ENCODE peak calls at places on chromosomes 1 and 21, in four cellular contexts. B, L, X and N are unnamed samples. For H3K36me3, the result is how much of the 10 kb centered on the place peaks cover.

GRCh38 chr21:39663742-39664492 is 51.2 kb downstream of the B3GALT5 start:
- DNase-seq in X (no peak), L (no peak), B (no peak), N (no peak)

GRCh38 chr1:158022554-158023278 is 29.3 kb downstream of the KIRREL1 start:
- DNase-seq in X (no peak), B (no peak), L (no peak), N (no peak)

GRCh38 chr1:153565529-153566374 is at the start of gene S100A2:
- DNase-seq in X (peak), L (peak), B (no peak), N (peak)

GRCh38 chr1:80258659-80259058 is 1252.1 kb upstream of the ADGRL4 start:
- DNase-seq in B (no peak), L (no peak), X (no peak), N (peak)

GRCh38 chr1:20187103-20187812 is 940 bp upstream of the PLA2G2C start:
- DNase-seq in X (no peak), L (no peak), B (no peak), N (no peak)

GRCh38 chr21:44867999-44868700 is 5.3 kb downstream of the PTTG1IP start:
- DNase-seq in B (no peak), L (no peak), X (no peak), N (no peak)

GRCh38 chr21:26443867-26444266 is 129.2 kb downstream of the CYYR1 start:
- DNase-seq in L (peak), B (no peak), X (no peak), N (no peak)

GRCh38 chr1:1582970-1583666 is 8.5 kb upstream of the SSU72 start:
- DNase-seq in B (no peak), X (no peak), L (no peak), N (no peak)

GRCh38 chr1:73765551-73766233 is 432.3 kb downstream of the LRRIQ3 start:
- DNase-seq in L (no peak), X (no peak), B (no peak), N (no peak)

GRCh38 chr21:42704861-42705260 is 51.4 kb downstream of the PDE9A start:
- DNase-seq in L (no peak), X (no peak), B (no peak), N (no peak)

GRCh38 chr1:155009221-155009711 is 6.7 kb downstream of the ZBTB7B start:
- DNase-seq in L (no peak), X (no peak), B (no peak), N (no peak)

GRCh38 chr1:10928654-10929053 is 83.8 kb upstream of the TARDBP start:
- DNase-seq in L (no peak), X (no peak), B (no peak), N (no peak)

GRCh38 chr1:220391426-220391825 is 119.2 kb upstream of the RAB3GAP2 start:
- DNase-seq in X (no peak), B (no peak), L (no peak), N (no peak)

GRCh38 chr1:11537380-11537764 is 58.4 kb downstream of the DISP3 start:
- DNase-seq in X (no peak), B (no peak), L (no peak), N (no peak)

GRCh38 chr1:41915786-41916571 is 2.7 kb downstream of the HIVEP3 start:
- DNase-seq in B (no peak), L (no peak), X (no peak), N (no peak)

GRCh38 chr1:117312453-117313138 is 54.7 kb upstream of the MAN1A2 start:
- DNase-seq in X (peak), B (peak), L (peak), N (peak)

GRCh38 chr1:31723828-31724359 is 20.1 kb upstream of the COL16A1 start:
- DNase-seq in X (peak), L (peak), B (peak), N (peak)

GRCh38 chr1:173122958-173123852 is 72.5 kb upstream of the TNFSF18 start:
- DNase-seq in L (peak), B (no peak), X (peak), N (peak)

GRCh38 chr1:235304549-235305451 is 23.2 kb downstream of the ARID4B start:
- DNase-seq in L (peak), X (peak), B (no peak), N (peak)

GRCh38 chr1:208077232-208077751 is 166.4 kb upstream of the CD34 start:
- DNase-seq in X (no peak), L (no peak), B (no peak), N (no peak)

GRCh38 chr1:235557495-235557894 is 53.2 kb upstream of the B3GALNT2 start:
- DNase-seq in L (no peak), X (no peak), B (no peak), N (peak)

GRCh38 chr1:225479996-225480720 is 52.3 kb upstream of the LBR start:
- DNase-seq in X (no peak), B (no peak), L (no peak), N (no peak)

GRCh38 chr1:1228187-1228586 is 3.6 kb downstream of the SDF4 start:
- DNase-seq in X (no peak), L (no peak), B (no peak), N (no peak)

GRCh38 chr21:39314155-39315027 is 959 bp upstream of the BRWD1 start:
- DNase-seq in L (peak), X (peak), B (peak), N (peak)

GRCh38 chr1:175178456-175178855 is 14.1 kb downstream of the KIAA0040 start:
- DNase-seq in X (no peak), L (no peak), B (no peak), N (no peak)

GRCh38 chr1:17525996-17526686 is 13.4 kb upstream of the ARHGEF10L start:
- DNase-seq in X (no peak), B (no peak), L (peak), N (no peak)

GRCh38 chr1:77281491-77282186 is at the start of gene AK5:
- DNase-seq in B (no peak), L (peak), X (peak), N (peak)

GRCh38 chr1:115134850-115135484 is 45.7 kb upstream of the TSPAN2 start:
- DNase-seq in X (peak), B (no peak), L (peak), N (peak)
- H3K9ac ChIP-seq in X (no peak), B (no peak), L (peak), N (no peak)

DNA sequence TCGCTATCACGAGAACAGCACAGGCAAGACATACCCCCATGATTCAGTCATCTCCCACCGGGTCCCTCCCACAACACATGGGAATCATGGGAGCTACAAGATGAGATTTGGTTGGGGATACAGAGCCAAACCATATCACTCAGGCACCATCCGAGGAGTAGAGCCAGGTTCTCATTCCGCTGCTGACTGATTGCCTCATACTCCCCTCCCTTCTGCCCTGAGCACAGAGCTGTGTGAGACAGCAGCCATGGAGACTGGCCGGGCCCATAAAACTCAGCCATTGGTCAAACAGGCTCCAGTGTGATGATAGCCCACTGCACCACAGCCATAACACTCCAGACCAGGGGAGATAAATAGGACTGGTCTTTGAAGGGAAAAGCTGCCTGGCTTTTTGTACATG is 22.6 kb downstream of the TTC4 start:
- DNase-seq in B (no peak), L (no peak), X (no peak), N (no peak)
- H3K36me3 ChIP-seq in B (under half), L (under half), X (under half), N (under half)

GRCh38 chr1:47313915-47314664 is at the start of gene STIL:
- DNase-seq in X (peak), B (peak), L (peak), N (peak)
- H3K9ac ChIP-seq in X (peak), B (peak), L (peak), N (peak)

GRCh38 chr1:180186831-180187230 is 32.2 kb downstream of the QSOX1 start:
- DNase-seq in L (no peak), X (no peak), B (no peak), N (peak)

GRCh38 chr1:180183426-180183825 is 28.8 kb downstream of the QSOX1 start:
- DNase-seq in B (no peak), X (no peak), L (no peak), N (no peak)

GRCh38 chr1:180184041-180184440 is 29.4 kb downstream of the QSOX1 start:
- DNase-seq in X (no peak), B (no peak), L (no peak), N (no peak)

GRCh38 chr1:180185971-180186645 is 31.4 kb downstream of the QSOX1 start:
- DNase-seq in B (no peak), L (no peak), X (no peak), N (no peak)

DNA sequence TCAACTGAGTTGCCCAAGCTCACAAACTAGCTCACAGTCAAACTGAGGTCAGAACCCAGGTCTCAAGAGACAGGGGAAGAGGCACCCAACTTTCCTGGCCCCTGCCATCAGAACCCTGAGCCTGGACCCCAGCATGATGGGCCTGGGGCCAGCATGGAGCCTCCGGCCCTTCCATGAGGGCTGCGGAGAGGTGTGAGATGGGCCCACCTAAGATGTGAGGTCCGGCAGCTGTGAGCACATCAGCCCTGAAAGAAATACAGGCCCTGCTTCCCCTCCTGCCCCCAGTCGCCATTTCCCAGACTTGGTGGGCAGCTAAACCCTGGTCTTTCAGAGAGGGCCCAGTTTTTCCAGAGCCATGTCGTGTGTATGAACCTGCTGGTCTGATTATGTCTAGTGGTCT is 30.6 kb downstream of the QSOX1 start:
- DNase-seq in X (no peak), L (no peak), B (no peak), N (no peak)
- H3K36me3 ChIP-seq in X (half or more), L (under half), B (under half), N (under half)

DNA sequence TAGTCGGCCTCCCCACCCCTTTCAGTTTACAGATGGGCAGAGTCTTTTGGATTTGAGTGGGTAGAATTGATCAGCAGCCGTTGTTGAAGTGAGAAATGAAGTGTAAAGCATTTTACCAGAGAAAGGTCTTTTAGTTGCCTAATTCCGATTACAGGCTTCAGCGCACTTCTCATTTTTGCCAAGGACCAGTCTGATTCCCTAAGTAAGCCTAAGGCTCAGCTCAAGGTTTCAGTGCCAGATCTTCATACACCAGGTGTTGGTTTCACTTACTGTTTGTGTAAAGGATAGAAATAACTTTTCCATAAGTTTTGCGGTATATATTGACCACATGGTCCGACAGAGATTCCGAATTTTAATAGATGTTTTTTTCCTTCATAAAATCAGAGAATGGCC is 83.9 kb upstream of the BMP8A start:
- DNase-seq in X (no peak), L (peak), B (peak), N (no peak)
- H3K9ac ChIP-seq in X (peak), L (peak), B (peak), N (peak)